ENCODE peak calls at places on chromosomes 13 and 19, in four cellular contexts. V is nucleus accumbens, W is upper lobe of right lung, I is neuronal stem cell. L is an unnamed sample.

GRCh38 chr19:51311388-51312257 is at the start of gene IGLON5:
- DNase-seq in V (no peak), I (peak; percentile 31), W (no peak), L (no peak)

GRCh38 chr19:21483589-21484170 is 21.7 kb upstream of the ZNF429 start:
- DNase-seq in W (peak; percentile 79), I (no peak), V (no peak), L (peak; percentile 37)

GRCh38 chr19:10510301-10510802 is 6.9 kb downstream of the S1PR5 start:
- DNase-seq in W (no peak), V (no peak), I (peak; percentile 58), L (peak; percentile 69)

GRCh38 chr13:60418954-60419353 is 21.9 kb downstream of the TDRD3 start:
- DNase-seq in V (no peak), I (no peak), W (no peak), L (no peak)

GRCh38 chr13:101384929-101385328 is 31.4 kb downstream of the NALCN start:
- DNase-seq in W (no peak), I (no peak), V (no peak), L (no peak)

GRCh38 chr13:36789061-36789460 is 30.0 kb upstream of the RFXAP start:
- DNase-seq in W (no peak), V (no peak), I (no peak), L (no peak)

GRCh38 chr19:10223488-10224213 is 7.5 kb downstream of the S1PR2 start:
- DNase-seq in W (no peak), V (no peak), I (no peak), L (no peak)

GRCh38 chr19:36460046-36460445 is 29.3 kb downstream of the ZNF566 start:
- DNase-seq in I (no peak), W (no peak), V (no peak), L (no peak)

GRCh38 chr19:23787106-23787505 is 28.4 kb upstream of the ZNF681 start:
- DNase-seq in W (no peak), V (no peak), I (no peak), L (no peak)

GRCh38 chr13:113460599-113460998 is 7.3 kb upstream of the ADPRHL1 start:
- DNase-seq in I (no peak), V (no peak), W (peak; percentile 61), L (no peak)

GRCh38 chr19:48354332-48354992 is 9.3 kb downstream of the TMEM143 start:
- DNase-seq in W (no peak), I (no peak), V (no peak), L (no peak)

GRCh38 chr19:16836115-16836905 is 7.1 kb downstream of the SIN3B start:
- DNase-seq in V (no peak), I (no peak), W (no peak), L (peak; percentile 18)

GRCh38 chr19:49554701-49555181 is 25.6 kb downstream of the NOSIP start:
- DNase-seq in V (no peak), W (no peak), I (no peak), L (peak; percentile 19)

GRCh38 chr19:44747739-44748425 is 626 bp upstream of the BCL3 start:
- DNase-seq in W (peak; percentile 89), I (no peak), V (peak; percentile 25), L (peak; percentile 81)

GRCh38 chr13:112204881-112205327 is 138.0 kb downstream of the SOX1 start:
- DNase-seq in I (peak; percentile 67), W (no peak), V (no peak), L (no peak)

L was measured in cardiac muscle cell.